ENCODE peak calls at places on chromosomes 3 and 15, in nine cellular contexts. S is Panc1; M is AG09309; P is breast epithelium; F is activated T-cell treated with anti-CD3 and anti-CD28 coated beads for 48 hours; J is stimulated activated CD4-positive, alpha-beta T cell treated with anti-CD3 and anti-CD28 coated beads, Interleukin-4, amount 100 ng/mL, for 4 hours; H is nucleus accumbens; W is GM10248; G is erythroblast. A is an unnamed sample.

GRCh38 chr15:73442436-73442835 is 528 bp upstream of the REC114 start:
- DNase-seq in S (no peak), M (no peak), P (no peak), F (no peak), J (no peak), H (no peak), W (no peak), G (no peak), A (no peak)

GRCh38 chr3:143002083-143002712 is 828 bp downstream of the U2SURP start:
- DNase-seq in S (no peak), M (no peak), P (no peak), F (peak), J (no peak), H (no peak), W (peak), G (peak), A (peak)

GRCh38 chr3:15386352-15386751 is 41.0 kb downstream of the METTL6 start:
- DNase-seq in S (no peak), M (no peak), P (no peak), F (no peak), J (no peak), H (no peak), W (no peak), G (peak), A (no peak)

GRCh38 chr3:176376531-176376930 is 820.8 kb downstream of the TBL1XR1 start:
- DNase-seq in S (no peak), M (no peak), P (no peak), F (no peak), J (no peak), H (no peak), W (no peak), G (no peak), A (no peak)

GRCh38 chr3:50381315-50381714 is 22.0 kb upstream of the TMEM115 start:
- DNase-seq in S (no peak), M (no peak), P (no peak), F (no peak), J (no peak), H (no peak), W (no peak), G (peak), A (no peak)

GRCh38 chr3:142962520-142963265 is 781 bp downstream of the PAQR9 start:
- DNase-seq in S (no peak), M (no peak), P (no peak), F (no peak), J (no peak), H (no peak), W (peak), G (peak), A (no peak)

GRCh38 chr15:101801048-101801447 is 2.3 kb upstream of the OR4F6 start:
- DNase-seq in S (no peak), M (no peak), P (no peak), F (no peak), J (no peak), H (no peak), W (no peak), G (no peak), A (no peak)

GRCh38 chr15:77535845-77536244 is 96.9 kb downstream of the LINGO1 start:
- DNase-seq in S (no peak), M (no peak), P (no peak), F (no peak), J (no peak), H (no peak), W (no peak), G (no peak), A (no peak)

GRCh38 chr3:53796161-53796560 is 50.1 kb downstream of the CHDH start:
- DNase-seq in S (no peak), M (no peak), P (no peak), F (no peak), J (no peak), H (no peak), W (no peak), G (peak), A (no peak)

GRCh38 chr3:15331606-15332404 is 581 bp downstream of the SH3BP5 start:
- DNase-seq in S (no peak), M (no peak), P (peak), F (peak), J (peak), H (no peak), W (peak), G (no peak), A (no peak)

GRCh38 chr3:83216919-83217594 is 1455.6 kb upstream of the GBE1 start:
- DNase-seq in S (no peak), M (no peak), P (no peak), F (no peak), J (no peak), H (no peak), W (no peak), G (no peak), A (no peak)

GRCh38 chr3:143244516-143245063 is 125.0 kb downstream of the CHST2 start:
- DNase-seq in S (no peak), M (no peak), P (no peak), F (no peak), J (no peak), H (no peak), W (no peak), G (no peak), A (no peak)

A was measured in Karpas-422.